ENCODE peak calls at places on chromosomes 16 and 17, in nine cellular contexts. S is nephron progenitor cell; H is dorsolateral prefrontal cortex; E is right cardiac atrium; V is stimulated activated CD8-positive, alpha-beta memory T cell treated with anti-CD3 and anti-CD28 coated beads, Interleukin-7, amount 100 ng/mL, for 24 hours; R is heart right ventricle; T is PC-9; J is CD4-positive, alpha-beta T cell; C is adrenal gland. K is an unnamed sample.

GRCh38 chr16:87956771-87957279 is 5.6 kb downstream of the BANP start:
- DNase-seq in S (no peak), H (no peak), E (no peak), V (no peak), R (no peak), T (peak), J (no peak), C (no peak), K (no peak)

GRCh38 chr17:47852113-47852949 is 1.4 kb upstream of the SP6 start:
- DNase-seq in S (no peak), H (no peak), E (no peak), V (no peak), R (no peak), T (no peak), J (no peak), C (no peak), K (no peak)

GRCh38 chr17:2335726-2336214 is 487 bp downstream of the TSR1 start:
- DNase-seq in S (peak), H (no peak), E (no peak), V (no peak), R (no peak), T (peak), J (no peak), C (peak), K (no peak)

GRCh38 chr17:68533887-68534700 is 21.9 kb downstream of the PRKAR1A start:
- DNase-seq in S (no peak), H (no peak), E (no peak), V (no peak), R (no peak), T (no peak), J (no peak), C (no peak), K (no peak)

GRCh38 chr16:3549906-3550305 is 27.3 kb downstream of the NLRC3 start:
- DNase-seq in S (no peak), H (no peak), E (no peak), V (no peak), R (no peak), T (no peak), J (no peak), C (no peak), K (no peak)

GRCh38 chr17:47404875-47405274 is 81.1 kb downstream of the EFCAB13 start:
- DNase-seq in S (no peak), H (no peak), E (no peak), V (no peak), R (no peak), T (no peak), J (no peak), C (no peak), K (no peak)

GRCh38 chr17:31019004-31019403 is 48.2 kb downstream of the RNF135 start:
- DNase-seq in S (no peak), H (no peak), E (no peak), V (no peak), R (no peak), T (no peak), J (no peak), C (no peak), K (no peak)

GRCh38 chr17:32111141-32111771 is 31.0 kb upstream of the RHOT1 start:
- DNase-seq in S (no peak), H (peak), E (peak), V (no peak), R (peak), T (no peak), J (peak), C (no peak), K (no peak)

GRCh38 chr17:70947636-70948565 is 778.6 kb downstream of the KCNJ2 start:
- DNase-seq in S (no peak), H (no peak), E (no peak), V (no peak), R (no peak), T (no peak), J (no peak), C (no peak), K (no peak)

GRCh38 chr16:19994771-19995170 is 78.9 kb downstream of the GPR139 start:
- DNase-seq in S (no peak), H (no peak), E (no peak), V (no peak), R (no peak), T (no peak), J (no peak), C (no peak), K (no peak)

GRCh38 chr17:53525590-53525989 is 297.1 kb upstream of the KIF2B start:
- DNase-seq in S (no peak), H (no peak), E (no peak), V (no peak), R (no peak), T (no peak), J (no peak), C (no peak), K (no peak)